ENCODE peak calls at places on chromosomes 16 and 17, in four cellular contexts. V, W, R and Y are unnamed samples.

GRCh38 chr17:38452719-38453118 is 24.5 kb downstream of the ARHGAP23 start:
- DNase-seq in W (no peak), R (no peak), V (no peak), Y (no peak)

GRCh38 chr16:88448461-88449266 is 4.4 kb upstream of the ZFPM1 start:
- DNase-seq in V (no peak), W (no peak), R (no peak), Y (no peak)

GRCh38 chr17:17940451-17940911 is 31.7 kb downstream of the TOM1L2 start:
- DNase-seq in V (no peak), R (no peak), W (no peak), Y (no peak)

GRCh38 chr16:23967018-23967417 is 131.2 kb downstream of the PRKCB start:
- DNase-seq in W (no peak), R (no peak), V (no peak), Y (no peak)

GRCh38 chr16:19886061-19886792 is 1.6 kb upstream of the GPRC5B start:
- DNase-seq in W (peak; percentile 76), V (peak; percentile 77), R (peak; percentile 81), Y (peak; percentile 87)

GRCh38 chr17:46741122-46741725 is 77.3 kb downstream of the WNT3 start:
- DNase-seq in R (no peak), W (no peak), V (no peak), Y (no peak)

GRCh38 chr17:47663997-47664941 is 14.6 kb downstream of the KPNB1 start:
- DNase-seq in R (peak; percentile 48), V (peak; percentile 76), W (peak; percentile 48), Y (peak; percentile 75)

GRCh38 chr16:3023415-3023668 is 400 bp downstream of the HCFC1R1 start:
- DNase-seq in W (no peak), V (peak; percentile 85), R (no peak), Y (no peak)

GRCh38 chr16:81457326-81458133 is 12.9 kb downstream of the CMIP start:
- DNase-seq in V (peak; percentile 74), W (no peak), R (no peak), Y (no peak)

GRCh38 chr16:81608515-81609209 is 164.1 kb downstream of the CMIP start:
- DNase-seq in R (no peak), V (peak; percentile 49), W (peak; percentile 74), Y (peak; percentile 56)

GRCh38 chr17:29113334-29113733 is 66.9 kb downstream of the MYO18A start:
- DNase-seq in R (no peak), W (no peak), V (no peak), Y (no peak)

GRCh38 chr17:17343160-17343735 is 40.1 kb downstream of the NT5M start:
- DNase-seq in R (no peak), W (no peak), V (no peak), Y (no peak)

GRCh38 chr16:11386791-11387546 is 41.7 kb downstream of the RMI2 start:
- DNase-seq in V (no peak), W (peak; percentile 60), R (no peak), Y (no peak)

GRCh38 chr17:14903810-14904209 is 361.3 kb downstream of the PMP22 start:
- DNase-seq in V (peak; percentile 20), R (no peak), W (no peak), Y (no peak)

GRCh38 chr16:72409428-72409827 is 237.5 kb upstream of the PMFBP1 start:
- DNase-seq in W (no peak), V (no peak), R (no peak), Y (no peak)

GRCh38 chr16:27600386-27600785 is 50.4 kb downstream of the KATNIP start:
- DNase-seq in R (no peak), V (no peak), W (no peak), Y (no peak)

GRCh38 chr16:49492090-49492801 is 118.6 kb downstream of the C16orf78 start:
- DNase-seq in W (peak; percentile 87), V (no peak), R (peak; percentile 53), Y (peak; percentile 40)

GRCh38 chr17:45162022-45162687 is 480 bp downstream of the HEXIM2 start:
- DNase-seq in R (no peak), V (no peak), W (no peak), Y (no peak)

GRCh38 chr17:73722163-73722562 is 77.9 kb upstream of the SDK2 start:
- DNase-seq in R (peak; percentile 4), V (no peak), W (no peak), Y (peak; percentile 19)

GRCh38 chr17:58052951-58053715 is 30.1 kb upstream of the DYNLL2 start:
- DNase-seq in V (peak; percentile 12), R (peak; percentile 11), W (no peak), Y (no peak)

GRCh38 chr16:78770353-78771091 is 671.1 kb downstream of the WWOX start:
- DNase-seq in V (no peak), R (peak; percentile 63), W (peak; percentile 80), Y (peak; percentile 64)

GRCh38 chr16:48366165-48367093 is 18.8 kb downstream of the SIAH1 start:
- DNase-seq in V (peak; percentile 87), R (peak; percentile 65), W (peak; percentile 67), Y (peak; percentile 81)

GRCh38 chr16:88701541-88702363 is 4.5 kb downstream of the RNF166 start:
- DNase-seq in V (no peak), R (no peak), W (no peak), Y (no peak)

GRCh38 chr17:79707931-79708891 is 22.5 kb upstream of the ENPP7 start:
- DNase-seq in W (peak; percentile 84), V (peak; percentile 57), R (peak; percentile 42), Y (peak; percentile 51)

GRCh38 chr17:75319818-75320691 is 30.8 kb upstream of the SLC25A19 start:
- DNase-seq in V (peak; percentile 90), W (peak; percentile 78), R (no peak), Y (peak; percentile 82)

GRCh38 chr16:27238016-27238587 is 30.5 kb downstream of the NSMCE1 start:
- DNase-seq in W (peak; percentile 37), R (peak; percentile 64), V (no peak), Y (no peak)

GRCh38 chr16:57606147-57606846 is 22.1 kb upstream of the ADGRG1 start:
- DNase-seq in V (no peak), W (no peak), R (no peak), Y (no peak)

GRCh38 chr16:34801875-34802274 is 1342.5 kb downstream of the TP53TG3F start:
- DNase-seq in V (no peak), W (peak; percentile 0), R (no peak), Y (no peak)

GRCh38 chr17:41049110-41049509 is 2.0 kb upstream of the KRTAP2-1 start:
- DNase-seq in V (peak; percentile 97), R (no peak), W (peak; percentile 30), Y (peak; percentile 33)

GRCh38 chr16:57803413-57803990 is 1.2 kb upstream of the KIFC3 start:
- DNase-seq in V (no peak), W (no peak), R (no peak), Y (no peak)

GRCh38 chr16:58863042-58863441 is 128.9 kb upstream of the GOT2 start:
- DNase-seq in R (no peak), W (no peak), V (no peak), Y (no peak)

GRCh38 chr17:50640701-50641338 is 6.1 kb downstream of the ABCC3 start:
- DNase-seq in R (no peak), W (no peak), V (peak; percentile 58), Y (no peak)

GRCh38 chr17:78266231-78266631 is 34.8 kb downstream of the TMEM235 start:
- DNase-seq in V (no peak), R (no peak), W (no peak), Y (no peak)

GRCh38 chr17:17944253-17944652 is 27.9 kb downstream of the TOM1L2 start:
- DNase-seq in R (no peak), V (no peak), W (no peak), Y (no peak)